ENCODE peak calls at places on chromosomes 3 and 15, in five cellular contexts. X is left ventricle myocardium inferior, A is nephron progenitor cell, K is progenitor cell of endocrine pancreas, P is HFF-Myc. U is an unnamed sample.
A peak's percentile ranks its signal among the peaks of the same experiment; 100 is the strongest.

GRCh38 chr15:69141286-69141701 is 19.1 kb upstream of the GLCE start:
- DNase-seq in X (no peak), A (no peak), K (no peak), P (no peak), U (no peak)

GRCh38 chr3:107938128-107938527 is 152.7 kb downstream of the CD47 start:
- DNase-seq in X (no peak), A (no peak), K (no peak), P (no peak), U (no peak)

GRCh38 chr3:69410301-69410700 is 24.4 kb upstream of the FRMD4B start:
- DNase-seq in X (peak; percentile 67), A (peak; percentile 72), K (peak; percentile 40), P (peak; percentile 47), U (peak; percentile 85)

GRCh38 chr3:49017646-49017977 is 768 bp downstream of the DALRD3 start:
- DNase-seq in X (no peak), A (no peak), K (no peak), P (no peak), U (no peak)

GRCh38 chr15:60536314-60536713 is 57.4 kb upstream of the ICE2 start:
- DNase-seq in X (no peak), A (no peak), K (no peak), P (no peak), U (no peak)

GRCh38 chr15:98983333-98983732 is 24.3 kb downstream of the PGPEP1L start:
- DNase-seq in X (no peak), A (no peak), K (no peak), P (peak; percentile 56), U (peak; percentile 76)

GRCh38 chr3:126245811-126246727 is 65.7 kb upstream of the ALDH1L1 start:
- DNase-seq in X (no peak), A (peak; percentile 57), K (no peak), P (peak; percentile 20), U (no peak)

GRCh38 chr15:65957451-65957850 is 88.2 kb downstream of the RAB11A start:
- DNase-seq in X (no peak), A (no peak), K (no peak), P (no peak), U (no peak)

GRCh38 chr3:17912011-17912760 is 169.8 kb upstream of the TBC1D5 start:
- DNase-seq in X (no peak), A (no peak), K (no peak), P (no peak), U (no peak)

GRCh38 chr3:186099178-186099577 is 9.7 kb downstream of the ETV5 start:
- DNase-seq in X (peak; percentile 29), A (no peak), K (no peak), P (peak; percentile 69), U (peak; percentile 66)

GRCh38 chr3:87468938-87469337 is 192.6 kb upstream of the POU1F1 start:
- DNase-seq in X (no peak), A (no peak), K (no peak), P (no peak), U (no peak)

GRCh38 chr15:90563460-90563859 is 33.7 kb downstream of the CRTC3 start:
- DNase-seq in X (no peak), A (no peak), K (no peak), P (no peak), U (no peak)

GRCh38 chr3:195893916-195894315 is 14.4 kb downstream of the TNK2 start:
- DNase-seq in X (no peak), A (no peak), K (no peak), P (no peak), U (no peak)

GRCh38 chr3:50352762-50353161 is 2.1 kb downstream of the CYB561D2 start:
- DNase-seq in X (no peak), A (no peak), K (no peak), P (no peak), U (no peak)
- TF ChIP-seq CTCF in X (no peak), A (no peak), K (peak; percentile 24), P (peak; percentile 20), U (no peak)

DNA sequence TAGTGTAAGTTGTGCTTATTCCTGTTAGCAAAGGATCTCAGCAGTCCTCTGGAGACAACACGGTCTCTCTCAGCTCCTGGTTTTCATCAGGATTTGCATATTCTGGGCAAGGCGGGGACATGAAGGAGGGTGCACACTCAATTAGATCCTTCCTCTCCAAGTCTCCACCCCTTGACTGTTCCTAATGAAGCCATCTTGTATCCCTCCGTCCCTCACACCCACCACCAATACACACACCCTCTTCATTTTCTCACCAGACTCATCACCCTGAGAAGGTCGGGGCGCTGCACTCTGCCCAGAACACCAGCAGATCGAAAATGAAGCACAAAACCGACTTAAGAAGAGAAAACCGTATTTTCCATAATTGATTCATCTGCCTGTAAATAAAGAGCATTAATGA is 63.7 kb downstream of the MRPL46 start:
- DNase-seq in X (no peak), A (no peak), K (no peak), P (no peak), U (no peak)
- TF ChIP-seq CTCF in X (no peak), A (no peak), K (no peak), P (no peak), U (no peak)

GRCh38 chr15:71116942-71117341 is 1.7 kb downstream of the THSD4 start:
- DNase-seq in X (peak; percentile 59), A (no peak), K (no peak), P (no peak), U (no peak)

GRCh38 chr15:71116366-71116765 is 1.1 kb downstream of the THSD4 start:
- DNase-seq in X (no peak), A (no peak), K (no peak), P (no peak), U (no peak)

GRCh38 chr15:71114887-71115566 is at the start of gene THSD4:
- DNase-seq in X (peak; percentile 75), A (peak; percentile 88), K (peak; percentile 79), P (no peak), U (no peak)

GRCh38 chr15:71114066-71114680 is 1.1 kb upstream of the THSD4 start:
- DNase-seq in X (no peak), A (no peak), K (no peak), P (no peak), U (no peak)

GRCh38 chr15:71115567-71116351 is 488 bp downstream of the THSD4 start:
- DNase-seq in X (peak; percentile 56), A (peak; percentile 75), K (peak; percentile 42), P (no peak), U (no peak)
- TF ChIP-seq CTCF in X (peak; percentile 8), A (no peak), K (no peak), P (no peak), U (no peak)

GRCh38 chr15:52557242-52557641 is 11.6 kb downstream of the ARPP19 start:
- DNase-seq in X (no peak), A (no peak), K (no peak), P (no peak), U (no peak)
- TF ChIP-seq CTCF in X (no peak), A (no peak), K (no peak), P (no peak), U (no peak)

GRCh38 chr15:72770673-72771328 is 12.8 kb downstream of the ADPGK start:
- DNase-seq in X (no peak), A (no peak), K (no peak), P (no peak), U (no peak)
- TF ChIP-seq CTCF in X (no peak), A (no peak), K (peak; percentile 28), P (peak; percentile 9), U (no peak)

GRCh38 chr3:159734681-159735080 is 254.0 kb upstream of the IL12A start:
- DNase-seq in X (no peak), A (no peak), K (no peak), P (no peak), U (no peak)

GRCh38 chr3:159731254-159731653 is 257.4 kb upstream of the IL12A start:
- DNase-seq in X (no peak), A (no peak), K (no peak), P (no peak), U (no peak)

GRCh38 chr3:159733194-159733860 is 255.3 kb upstream of the IL12A start:
- DNase-seq in X (no peak), A (no peak), K (no peak), P (no peak), U (no peak)

GRCh38 chr3:159727506-159727905 is 261.1 kb upstream of the IL12A start:
- DNase-seq in X (no peak), A (no peak), K (no peak), P (no peak), U (no peak)

DNA sequence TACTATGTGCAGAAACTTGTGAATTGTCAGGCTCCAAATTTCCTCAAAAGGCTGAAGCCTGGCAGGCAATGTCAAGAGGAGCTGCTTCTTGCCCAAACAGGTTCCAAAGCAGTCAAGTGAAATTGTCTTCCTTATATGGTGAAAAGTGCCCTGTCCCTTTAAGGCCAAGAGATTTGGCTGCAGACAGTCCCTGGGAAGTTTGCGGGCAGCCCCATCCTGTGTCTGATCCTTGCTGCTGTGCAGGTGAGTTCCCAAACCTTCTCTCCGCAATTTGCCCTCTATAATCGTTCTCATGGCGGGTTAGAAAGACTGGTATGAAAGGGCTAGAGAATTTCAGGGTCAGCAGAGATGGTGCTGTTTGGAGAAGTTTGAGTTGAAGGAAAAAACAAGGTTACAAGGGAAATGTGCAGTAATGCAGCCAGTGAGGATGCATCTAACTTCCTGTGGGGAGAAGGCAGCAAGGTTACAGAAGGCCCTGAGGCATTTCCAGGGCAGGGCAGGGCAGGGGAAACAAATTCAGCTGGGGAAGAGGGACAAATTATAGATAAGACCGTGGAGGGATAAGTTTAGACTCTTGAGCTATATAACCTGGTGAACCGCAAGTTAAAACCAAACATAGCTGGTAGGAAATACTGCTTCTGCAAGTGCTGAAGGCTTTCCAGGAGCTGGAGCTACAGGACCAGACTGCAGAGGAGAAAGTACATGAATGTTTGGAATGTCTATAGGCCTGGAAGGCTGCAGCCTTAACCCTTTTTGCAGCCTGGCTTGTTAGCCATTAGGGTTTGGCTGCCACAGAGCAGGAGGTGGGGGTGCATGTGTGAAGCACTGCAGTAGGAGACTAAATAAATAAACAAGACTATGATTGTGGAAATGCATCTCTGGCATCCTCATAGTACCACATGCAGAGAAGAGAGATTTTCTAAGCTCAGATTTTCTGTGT is 256.2 kb upstream of the IL12A start:
- DNase-seq in X (no peak), A (peak; percentile 20), K (no peak), P (no peak), U (no peak)
- TF ChIP-seq CTCF in X (no peak), A (no peak), K (no peak), P (no peak), U (peak; percentile 18)

GRCh38 chr15:75029378-75030022 is 6.1 kb downstream of the PPCDC start:
- DNase-seq in X (peak; percentile 94), A (peak; percentile 96), K (peak; percentile 93), P (no peak), U (peak; percentile 98)

GRCh38 chr15:75030023-75030413 is 6.6 kb downstream of the PPCDC start:
- DNase-seq in X (no peak), A (no peak), K (no peak), P (no peak), U (peak; percentile 75)

GRCh38 chr15:75028991-75029377 is 5.6 kb downstream of the PPCDC start:
- DNase-seq in X (no peak), A (no peak), K (no peak), P (no peak), U (no peak)

GRCh38 chr15:75031773-75032302 is 8.4 kb downstream of the PPCDC start:
- DNase-seq in X (no peak), A (no peak), K (no peak), P (no peak), U (no peak)

DNA sequence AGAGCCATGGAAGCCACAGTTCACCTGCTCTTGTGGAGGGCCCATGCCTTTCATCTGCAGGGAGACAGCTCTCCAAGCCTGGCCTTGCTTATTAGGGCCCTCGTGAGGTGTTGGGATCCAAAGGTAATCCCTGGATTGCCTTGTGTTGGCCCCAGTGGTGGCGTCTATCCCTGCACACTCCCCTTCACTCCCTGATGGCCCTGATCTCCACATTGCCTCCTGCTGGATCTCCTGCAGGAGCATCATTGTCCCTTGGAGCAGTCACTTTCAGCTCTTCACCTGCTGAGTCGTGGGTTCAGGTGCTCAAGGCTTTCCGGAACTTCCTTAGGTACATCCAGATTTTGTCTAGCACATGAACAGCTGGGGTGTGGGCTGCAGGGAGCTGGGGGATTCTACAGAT is 7.0 kb downstream of the PPCDC start:
- DNase-seq in X (no peak), A (no peak), K (no peak), P (no peak), U (no peak)
- TF ChIP-seq CTCF in X (no peak), A (no peak), K (no peak), P (no peak), U (no peak)

U was measured in right atrium auricular region.